ENCODE peak calls at places on chromosomes 16 and 17, in six cellular contexts. U is stimulated activated CD4-positive, alpha-beta T cell treated with anti-CD3 and anti-CD28 coated beads, Interleukin-15, amount 100 ng/mL, for 1 hour; E is left cardiac atrium; N is iris pigment epithelial cell; J is stimulated activated CD8-positive, alpha-beta memory T cell treated with anti-CD3 and anti-CD28 coated beads, Interleukin-7, amount 100 ng/mL, for 48 hours; B is lung. T is an unnamed sample.
A peak's percentile ranks its signal among the peaks of the same experiment; 100 is the strongest.

GRCh38 chr17:71224824-71225575 is 895.8 kb upstream of the SOX9 start:
- DNase-seq in U (no peak), B (no peak), N (no peak), E (no peak), J (no peak), T (no peak)

GRCh38 chr17:80931421-80932265 is 60.0 kb upstream of the CHMP6 start:
- DNase-seq in J (no peak), B (no peak), U (no peak), N (peak; percentile 77), E (no peak), T (no peak)

GRCh38 chr16:66928702-66929388 is 3.5 kb upstream of the RRAD start:
- DNase-seq in B (no peak), E (no peak), J (no peak), N (peak; percentile 52), U (no peak), T (no peak)

GRCh38 chr17:28131592-28131991 is 89.1 kb downstream of the NLK start:
- DNase-seq in N (peak; percentile 65), B (no peak), U (no peak), E (no peak), J (no peak), T (no peak)

GRCh38 chr16:30143347-30143702 is 20.3 kb upstream of the MAPK3 start:
- DNase-seq in U (no peak), J (no peak), N (no peak), E (no peak), B (no peak), T (no peak)

GRCh38 chr17:14359251-14359939 is 58.5 kb downstream of the HS3ST3B1 start:
- DNase-seq in J (peak; percentile 49), E (no peak), U (no peak), B (no peak), N (no peak), T (no peak)

GRCh38 chr17:47620503-47621245 is 29.0 kb upstream of the KPNB1 start:
- DNase-seq in B (no peak), J (no peak), E (no peak), N (no peak), U (no peak), T (no peak)

GRCh38 chr16:86484240-86484639 is 26.1 kb upstream of the FOXF1 start:
- DNase-seq in J (no peak), N (no peak), B (no peak), E (no peak), U (no peak), T (no peak)

GRCh38 chr16:46632778-46633733 is 11.9 kb upstream of the SHCBP1 start:
- DNase-seq in J (no peak), U (no peak), N (no peak), E (no peak), B (no peak), T (no peak)

GRCh38 chr17:73686126-73686525 is 41.9 kb upstream of the SDK2 start:
- DNase-seq in U (no peak), N (no peak), B (no peak), J (no peak), E (no peak), T (no peak)

GRCh38 chr17:73379814-73380213 is 68.0 kb upstream of the CDC42EP4 start:
- DNase-seq in E (no peak), U (no peak), J (no peak), B (no peak), N (no peak), T (no peak)

GRCh38 chr16:5709889-5710288 is 612.3 kb upstream of the EEF2KMT start:
- DNase-seq in N (peak; percentile 8), J (no peak), B (no peak), U (no peak), E (no peak), T (no peak)

GRCh38 chr17:75681289-75681688 is 14.2 kb downstream of the SAP30BP start:
- DNase-seq in J (no peak), N (peak; percentile 77), E (no peak), U (no peak), B (no peak), T (no peak)